ENCODE peak calls at places on chromosomes 4 and X, in eight cellular contexts. K is NCI-H524 treated with DMSO at 0.1 percent for 48 hours, A is pons, C is ureter, X is HTR-8/SVneo, Q is amniotic stem cell, S is NCI-H526 treated with DMSO at 0.1 percent for 48 hours, G is activated T-helper 1 cell treated with Interleukin-2 at 50 U/mL for 16 hours. E is an unnamed sample.

GRCh38 chr4:51884606-51885005 is 41.7 kb downstream of the DCUN1D4 start:
- DNase-seq in X (no peak), A (no peak), C (no peak), Q (no peak), K (no peak), G (no peak), S (no peak), E (no peak)

GRCh38 chrX:68647156-68647957 is at the start of gene STARD8:
- DNase-seq in A (no peak), G (no peak), Q (peak), C (no peak), S (no peak), X (peak), K (no peak), E (no peak)

GRCh38 chrX:155262970-155263754 is 1.1 kb downstream of the RAB39B start:
- DNase-seq in C (no peak), A (peak), K (no peak), X (no peak), G (no peak), S (no peak), Q (no peak), E (no peak)

GRCh38 chr4:109171098-109171497 is 131.4 kb downstream of the COL25A1 start:
- DNase-seq in X (no peak), S (no peak), K (no peak), G (no peak), Q (no peak), C (no peak), A (no peak), E (no peak)

GRCh38 chr4:68079918-68080317 is 49.8 kb downstream of the TMPRSS11F start:
- DNase-seq in C (no peak), X (no peak), A (no peak), G (no peak), K (no peak), Q (no peak), S (no peak), E (no peak)

GRCh38 chr4:75547647-75548387 is 8.0 kb upstream of the ODAPH start:
- DNase-seq in Q (no peak), S (no peak), A (no peak), G (no peak), C (peak), K (no peak), X (no peak), E (no peak)

GRCh38 chrX:19382500-19383145 is 38.9 kb downstream of the PDHA1 start:
- DNase-seq in A (peak), X (peak), Q (no peak), K (no peak), C (no peak), G (no peak), S (peak), E (no peak)

GRCh38 chr4:29014555-29014954 is 1705.6 kb upstream of the PCDH7 start:
- DNase-seq in S (no peak), G (no peak), A (no peak), X (no peak), C (no peak), K (no peak), Q (no peak), E (no peak)

GRCh38 chrX:44012484-44013096 is 39.4 kb upstream of the NDP start:
- DNase-seq in G (no peak), S (no peak), K (no peak), X (peak), Q (peak), A (peak), C (peak), E (no peak)

GRCh38 chr4:144645621-144646522 is at the start of gene HHIP:
- DNase-seq in K (no peak), C (no peak), A (peak), S (peak), G (no peak), Q (no peak), X (peak), E (no peak)

GRCh38 chr4:37685726-37686372 is 327 bp downstream of the RELL1 start:
- DNase-seq in S (peak), Q (peak), X (no peak), A (no peak), C (peak), K (no peak), G (peak), E (no peak)

GRCh38 chr4:85543832-85544231 is 68.9 kb downstream of the ARHGAP24 start:
- DNase-seq in C (no peak), G (no peak), X (no peak), A (no peak), Q (no peak), K (no peak), S (no peak), E (no peak)

GRCh38 chrX:154091678-154092077 is 5.8 kb downstream of the MECP2 start:
- DNase-seq in C (no peak), K (no peak), G (no peak), X (no peak), S (no peak), A (no peak), Q (no peak), E (no peak)

GRCh38 chr4:145840162-145840768 is 98.4 kb downstream of the ZNF827 start:
- DNase-seq in A (peak), Q (no peak), K (no peak), S (peak), C (no peak), X (peak), G (no peak), E (no peak)

GRCh38 chr4:18556402-18556801 is 534.8 kb upstream of the LCORL start:
- DNase-seq in C (no peak), X (no peak), Q (no peak), A (no peak), S (no peak), K (no peak), G (no peak), E (no peak)

GRCh38 chrX:155632424-155633100 is 19.8 kb upstream of the TMLHE start:
- DNase-seq in Q (no peak), S (no peak), A (no peak), K (no peak), G (no peak), X (no peak), C (no peak), E (no peak)

GRCh38 chr4:81666491-81666890 is 194.8 kb upstream of the RASGEF1B start:
- DNase-seq in Q (no peak), S (no peak), X (no peak), K (no peak), C (no peak), A (no peak), G (no peak), E (no peak)

GRCh38 chrX:110472265-110472664 is 113.6 kb downstream of the RTL9 start:
- DNase-seq in X (no peak), K (no peak), S (no peak), C (no peak), Q (no peak), G (no peak), A (no peak), E (no peak)

GRCh38 chr4:176499518-176499917 is 179.8 kb downstream of the SPCS3 start:
- DNase-seq in A (no peak), Q (peak), S (no peak), X (peak), G (no peak), K (no peak), C (no peak), E (peak)

GRCh38 chr4:25970691-25971427 is 56.8 kb downstream of the SMIM20 start:
- DNase-seq in A (no peak), S (no peak), Q (no peak), K (no peak), C (no peak), X (no peak), G (no peak), E (no peak)

GRCh38 chr4:54446556-54446955 is 211.2 kb upstream of the KIT start:
- DNase-seq in S (no peak), A (no peak), K (no peak), G (no peak), C (no peak), Q (no peak), X (no peak), E (no peak)

GRCh38 chr4:93771640-93772411 is 56.7 kb upstream of the ATOH1 start:
- DNase-seq in S (no peak), C (no peak), X (no peak), Q (no peak), K (no peak), A (no peak), G (no peak), E (no peak)

GRCh38 chrX:57952320-57952678 is 42.0 kb upstream of the ZXDA start:
- DNase-seq in X (no peak), S (no peak), Q (no peak), C (no peak), A (no peak), G (no peak), K (no peak), E (no peak)

GRCh38 chrX:10197597-10198210 is 40.9 kb downstream of the CLCN4 start:
- DNase-seq in K (no peak), A (no peak), Q (no peak), S (no peak), C (no peak), G (no peak), X (no peak), E (no peak)

E was measured in BJ.